ENCODE peak calls at places on chromosomes 6 and 20, in ten cellular contexts. One of them, this sample, is unnamed.

GRCh38 chr6:72636215-72636614 is 14.4 kb downstream of the KCNQ5 start:
- DNase-seq in mammary epithelial cell: no peak
- DNase-seq in thoracic aorta: no peak
- DNase-seq in HepG2: no peak
- DNase-seq in LoVo: no peak
- DNase-seq in D721Med: no peak
- DNase-seq in cardiac muscle cell: no peak
- DNase-seq in activated CD8-positive, alpha-beta memory T cell treated with anti-CD3 and anti-CD28 coated beads for 1 hour: no peak
- DNase-seq in stimulated activated CD8-positive, alpha-beta memory T cell treated with anti-CD3 and anti-CD28 coated beads, Interleukin-4, amount 100 ng/mL, for 4 hours: no peak
- DNase-seq in ovary: no peak
- DNase-seq in this sample: no peak

GRCh38 chr6:94361304-94362060 is 942.1 kb upstream of the EPHA7 start:
- DNase-seq in mammary epithelial cell: no peak
- DNase-seq in thoracic aorta: no peak
- DNase-seq in HepG2: no peak
- DNase-seq in LoVo: no peak
- DNase-seq in D721Med: no peak
- DNase-seq in cardiac muscle cell: no peak
- DNase-seq in activated CD8-positive, alpha-beta memory T cell treated with anti-CD3 and anti-CD28 coated beads for 1 hour: no peak
- DNase-seq in stimulated activated CD8-positive, alpha-beta memory T cell treated with anti-CD3 and anti-CD28 coated beads, Interleukin-4, amount 100 ng/mL, for 4 hours: no peak
- DNase-seq in ovary: no peak
- DNase-seq in this sample: no peak

GRCh38 chr6:1620504-1621327 is 11.0 kb downstream of the FOXC1 start:
- DNase-seq in mammary epithelial cell: no peak
- DNase-seq in thoracic aorta: no peak
- DNase-seq in HepG2: no peak
- DNase-seq in LoVo: no peak
- DNase-seq in D721Med: no peak
- DNase-seq in cardiac muscle cell: no peak
- DNase-seq in activated CD8-positive, alpha-beta memory T cell treated with anti-CD3 and anti-CD28 coated beads for 1 hour: no peak
- DNase-seq in stimulated activated CD8-positive, alpha-beta memory T cell treated with anti-CD3 and anti-CD28 coated beads, Interleukin-4, amount 100 ng/mL, for 4 hours: no peak
- DNase-seq in ovary: no peak
- DNase-seq in this sample: no peak

GRCh38 chr6:76416821-76417605 is 344.6 kb upstream of the IMPG1 start:
- DNase-seq in mammary epithelial cell: peak
- DNase-seq in thoracic aorta: no peak
- DNase-seq in HepG2: no peak
- DNase-seq in LoVo: no peak
- DNase-seq in D721Med: no peak
- DNase-seq in cardiac muscle cell: peak
- DNase-seq in activated CD8-positive, alpha-beta memory T cell treated with anti-CD3 and anti-CD28 coated beads for 1 hour: no peak
- DNase-seq in stimulated activated CD8-positive, alpha-beta memory T cell treated with anti-CD3 and anti-CD28 coated beads, Interleukin-4, amount 100 ng/mL, for 4 hours: no peak
- DNase-seq in ovary: no peak
- DNase-seq in this sample: no peak

GRCh38 chr6:25066593-25066992 is 130.8 kb upstream of the RIPOR2 start:
- DNase-seq in mammary epithelial cell: no peak
- DNase-seq in thoracic aorta: no peak
- DNase-seq in HepG2: no peak
- DNase-seq in LoVo: no peak
- DNase-seq in D721Med: no peak
- DNase-seq in cardiac muscle cell: no peak
- DNase-seq in activated CD8-positive, alpha-beta memory T cell treated with anti-CD3 and anti-CD28 coated beads for 1 hour: no peak
- DNase-seq in stimulated activated CD8-positive, alpha-beta memory T cell treated with anti-CD3 and anti-CD28 coated beads, Interleukin-4, amount 100 ng/mL, for 4 hours: no peak
- DNase-seq in ovary: no peak
- DNase-seq in this sample: no peak

GRCh38 chr20:23149623-23150279 is 63.6 kb upstream of the CD93 start:
- DNase-seq in mammary epithelial cell: no peak
- DNase-seq in thoracic aorta: no peak
- DNase-seq in HepG2: no peak
- DNase-seq in LoVo: no peak
- DNase-seq in D721Med: no peak
- DNase-seq in cardiac muscle cell: no peak
- DNase-seq in activated CD8-positive, alpha-beta memory T cell treated with anti-CD3 and anti-CD28 coated beads for 1 hour: no peak
- DNase-seq in stimulated activated CD8-positive, alpha-beta memory T cell treated with anti-CD3 and anti-CD28 coated beads, Interleukin-4, amount 100 ng/mL, for 4 hours: no peak
- DNase-seq in ovary: no peak
- DNase-seq in this sample: peak

GRCh38 chr6:37283786-37284185 is 25.8 kb upstream of the TMEM217 start:
- DNase-seq in mammary epithelial cell: no peak
- DNase-seq in thoracic aorta: peak
- DNase-seq in HepG2: no peak
- DNase-seq in LoVo: no peak
- DNase-seq in D721Med: no peak
- DNase-seq in cardiac muscle cell: no peak
- DNase-seq in activated CD8-positive, alpha-beta memory T cell treated with anti-CD3 and anti-CD28 coated beads for 1 hour: no peak
- DNase-seq in stimulated activated CD8-positive, alpha-beta memory T cell treated with anti-CD3 and anti-CD28 coated beads, Interleukin-4, amount 100 ng/mL, for 4 hours: no peak
- DNase-seq in ovary: peak
- DNase-seq in this sample: peak

GRCh38 chr6:56766806-56767178 is 124.1 kb upstream of the DST start:
- DNase-seq in mammary epithelial cell: peak
- DNase-seq in thoracic aorta: no peak
- DNase-seq in HepG2: no peak
- DNase-seq in LoVo: no peak
- DNase-seq in D721Med: no peak
- DNase-seq in cardiac muscle cell: no peak
- DNase-seq in activated CD8-positive, alpha-beta memory T cell treated with anti-CD3 and anti-CD28 coated beads for 1 hour: no peak
- DNase-seq in stimulated activated CD8-positive, alpha-beta memory T cell treated with anti-CD3 and anti-CD28 coated beads, Interleukin-4, amount 100 ng/mL, for 4 hours: no peak
- DNase-seq in ovary: no peak
- DNase-seq in this sample: no peak

GRCh38 chr20:54680872-54681297 is 205.5 kb downstream of the DOK5 start:
- DNase-seq in mammary epithelial cell: peak
- DNase-seq in thoracic aorta: no peak
- DNase-seq in HepG2: peak
- DNase-seq in LoVo: peak
- DNase-seq in D721Med: no peak
- DNase-seq in cardiac muscle cell: peak
- DNase-seq in activated CD8-positive, alpha-beta memory T cell treated with anti-CD3 and anti-CD28 coated beads for 1 hour: no peak
- DNase-seq in stimulated activated CD8-positive, alpha-beta memory T cell treated with anti-CD3 and anti-CD28 coated beads, Interleukin-4, amount 100 ng/mL, for 4 hours: no peak
- DNase-seq in ovary: peak
- DNase-seq in this sample: no peak

GRCh38 chr20:44720994-44721784 is 6.0 kb downstream of the CCN5 start:
- DNase-seq in mammary epithelial cell: peak
- DNase-seq in thoracic aorta: no peak
- DNase-seq in HepG2: no peak
- DNase-seq in LoVo: peak
- DNase-seq in D721Med: no peak
- DNase-seq in cardiac muscle cell: no peak
- DNase-seq in activated CD8-positive, alpha-beta memory T cell treated with anti-CD3 and anti-CD28 coated beads for 1 hour: no peak
- DNase-seq in stimulated activated CD8-positive, alpha-beta memory T cell treated with anti-CD3 and anti-CD28 coated beads, Interleukin-4, amount 100 ng/mL, for 4 hours: no peak
- DNase-seq in ovary: peak
- DNase-seq in this sample: peak